ENCODE peak calls at places on chromosomes 2 and 18, in nine cellular contexts. S is heart left ventricle, C is HCT116, M is stomach, L is right lobe of liver, R is A549, A is sigmoid colon, T is tibial nerve, B is esophagus squamous epithelium. X is an unnamed sample.

GRCh38 chr18:49491534-49491856 is 4.5 kb upstream of the C18orf32 start:
- DNase-seq in L (no peak), S (no peak), M (no peak), C (no peak), R (no peak), B (no peak), T (no peak), A (no peak), X (no peak)

GRCh38 chr2:219632758-219633101 is 5.3 kb downstream of the SLC4A3 start:
- DNase-seq in L (peak), T (no peak), R (no peak), M (peak), B (no peak), A (no peak), C (no peak), S (peak), X (no peak)

GRCh38 chr2:158191569-158191968 is 89.9 kb downstream of the UPP2 start:
- DNase-seq in T (no peak), S (peak), B (no peak), C (no peak), A (no peak), M (no peak), L (no peak), R (no peak), X (no peak)

GRCh38 chr18:46452820-46453219 is 204.2 kb downstream of the LOXHD1 start:
- DNase-seq in T (no peak), M (no peak), S (no peak), L (no peak), B (no peak), A (no peak), C (peak), R (no peak), X (no peak)

GRCh38 chr2:41194235-41194634 is 742.3 kb upstream of the SLC8A1 start:
- DNase-seq in C (no peak), T (no peak), R (no peak), B (no peak), S (peak), M (peak), A (no peak), L (peak), X (no peak)

GRCh38 chr18:79780547-79780946 is 17.2 kb upstream of the KCNG2 start:
- DNase-seq in A (peak), B (no peak), R (no peak), T (no peak), C (no peak), M (no peak), L (no peak), S (no peak), X (no peak)

GRCh38 chr2:125424386-125424785 is 1231.6 kb upstream of the GYPC start:
- DNase-seq in L (no peak), T (no peak), R (no peak), A (no peak), B (no peak), M (no peak), C (no peak), S (no peak), X (no peak)

GRCh38 chr18:43398601-43399000 is 121.3 kb upstream of the SYT4 start:
- DNase-seq in S (no peak), R (no peak), T (no peak), C (no peak), M (no peak), L (no peak), A (no peak), B (no peak), X (no peak)

GRCh38 chr2:203535784-203536590 is 886 bp upstream of the RAPH1 start:
- DNase-seq in C (no peak), S (no peak), A (no peak), M (no peak), B (no peak), T (no peak), L (no peak), R (no peak), X (no peak)

GRCh38 chr2:31202041-31202440 is 15.3 kb downstream of the CAPN14 start:
- DNase-seq in B (no peak), A (no peak), L (no peak), C (no peak), M (no peak), R (no peak), S (no peak), T (no peak), X (no peak)

GRCh38 chr2:26187537-26188104 is 14.7 kb downstream of the GAREM2 start:
- DNase-seq in L (no peak), C (no peak), A (no peak), M (no peak), T (no peak), S (no peak), B (no peak), R (no peak), X (no peak)

GRCh38 chr2:8803658-8804379 is 33.6 kb downstream of the KIDINS220 start:
- DNase-seq in C (peak), R (peak), S (peak), M (peak), T (no peak), A (no peak), B (no peak), L (no peak), X (no peak)

GRCh38 chr2:226030369-226031077 is 631.0 kb downstream of the NYAP2 start:
- DNase-seq in A (no peak), M (no peak), R (no peak), C (peak), S (no peak), T (no peak), B (no peak), L (no peak), X (no peak)

GRCh38 chr2:19217203-19217602 is 141.2 kb downstream of the OSR1 start:
- DNase-seq in L (no peak), B (no peak), T (no peak), M (no peak), S (no peak), A (no peak), C (no peak), R (no peak), X (no peak)

DNA sequence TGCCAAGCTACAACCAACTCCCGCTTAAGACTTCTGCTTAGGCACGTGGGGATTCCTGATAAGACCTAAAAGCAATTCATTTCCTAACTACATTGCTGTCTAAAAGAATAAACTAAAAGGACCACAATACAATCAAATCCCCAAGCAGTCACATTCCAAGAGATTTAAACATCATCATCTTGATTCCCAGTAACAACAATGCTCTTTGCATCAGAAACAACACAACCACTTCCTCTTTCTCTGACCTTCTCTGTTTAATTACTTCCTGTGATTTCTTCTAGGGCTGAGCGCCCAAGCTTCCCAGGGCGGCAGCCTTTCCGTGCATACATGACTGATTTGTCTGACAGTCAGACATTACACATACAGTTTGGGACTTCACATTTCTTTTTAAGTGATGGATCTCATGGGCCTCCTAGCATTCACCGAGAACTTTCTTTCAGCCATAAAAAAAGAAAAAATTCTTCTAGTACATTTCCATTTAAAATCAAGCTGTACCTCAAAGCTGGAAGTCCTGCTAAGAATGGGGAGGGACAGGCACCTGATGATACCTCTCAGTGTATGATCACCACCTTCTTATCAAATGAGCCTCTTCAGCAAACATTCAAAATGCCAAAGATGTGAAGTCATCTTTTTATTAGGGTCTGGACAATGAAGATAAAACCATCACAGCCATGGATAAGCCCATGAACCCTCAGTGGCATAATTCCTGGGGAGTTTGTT is 11.5 kb downstream of the SPRED2 start:
- DNase-seq in C (no peak), A (no peak), R (peak), T (no peak), S (peak), M (no peak), B (no peak), L (no peak), X (no peak)
- H3K4me3 ChIP-seq in C (no peak), A (no peak), R (no peak), T (no peak), S (no peak), M (no peak), B (no peak), L (no peak), X (no peak)

GRCh38 chr2:233058717-233059546 is 1.2 kb upstream of the INPP5D start:
- DNase-seq in A (peak), L (peak), R (no peak), T (no peak), B (no peak), S (no peak), M (peak), C (no peak), X (no peak)

GRCh38 chr2:233059547-233059796 is 670 bp upstream of the INPP5D start:
- DNase-seq in C (no peak), T (no peak), R (no peak), S (no peak), M (no peak), B (no peak), L (no peak), A (peak), X (no peak)

GRCh38 chr2:233060500-233061006 is 411 bp downstream of the INPP5D start:
- DNase-seq in M (peak), R (no peak), A (no peak), C (no peak), B (no peak), T (no peak), S (no peak), L (no peak), X (no peak)

GRCh38 chr2:233061007-233061590 is 957 bp downstream of the INPP5D start:
- DNase-seq in M (peak), C (no peak), R (no peak), T (no peak), S (no peak), L (peak), A (peak), B (no peak), X (no peak)

GRCh38 chr2:233059797-233060499 is at the start of gene INPP5D:
- DNase-seq in M (peak), B (no peak), C (no peak), R (no peak), T (no peak), L (peak), S (peak), A (peak), X (no peak)
- TF ChIP-seq POLR2A in M (no peak), B (peak), C (no peak), R (no peak), T (peak), L (peak), S (peak), A (no peak), X (no peak)

GRCh38 chr2:195500878-195501277 is 156.1 kb upstream of the SLC39A10 start:
- DNase-seq in B (no peak), T (no peak), R (no peak), A (no peak), M (no peak), S (no peak), C (no peak), L (no peak), X (no peak)
- TF ChIP-seq CTCF in B (no peak), T (no peak), R (no peak), A (no peak), M (no peak), S (no peak), C (no peak), L (no peak), X (no peak)

GRCh38 chr2:104769096-104769495 is 84.8 kb upstream of the POU3F3 start:
- DNase-seq in L (no peak), S (no peak), R (no peak), C (no peak), A (no peak), B (no peak), T (no peak), M (no peak), X (no peak)

GRCh38 chr2:104768694-104769093 is 85.2 kb upstream of the POU3F3 start:
- DNase-seq in S (no peak), L (no peak), B (no peak), R (no peak), A (no peak), T (no peak), C (no peak), M (no peak), X (no peak)

GRCh38 chr2:104766683-104767082 is 87.2 kb upstream of the POU3F3 start:
- DNase-seq in T (no peak), A (no peak), B (no peak), C (no peak), M (no peak), S (no peak), R (no peak), L (no peak), X (no peak)
- H3K4me3 ChIP-seq in T (no peak), A (no peak), B (no peak), C (no peak), M (no peak), S (no peak), R (no peak), L (no peak), X (no peak)

GRCh38 chr2:64989126-64989981 is at the start of gene SLC1A4:
- DNase-seq in C (peak), B (peak), A (peak), L (peak), S (peak), T (peak), M (peak), R (peak), X (peak)

GRCh38 chr2:64987963-64988419 is 1.2 kb upstream of the SLC1A4 start:
- DNase-seq in L (no peak), T (no peak), B (no peak), R (no peak), S (no peak), M (no peak), C (no peak), A (no peak), X (no peak)

GRCh38 chr2:64989982-64990614 is 899 bp downstream of the SLC1A4 start:
- DNase-seq in T (peak), M (peak), B (no peak), A (no peak), R (no peak), S (peak), C (no peak), L (no peak), X (peak)

GRCh38 chr2:64987001-64987962 is 1.9 kb upstream of the SLC1A4 start:
- DNase-seq in L (no peak), R (no peak), T (no peak), B (no peak), C (no peak), A (no peak), S (no peak), M (no peak), X (no peak)

DNA sequence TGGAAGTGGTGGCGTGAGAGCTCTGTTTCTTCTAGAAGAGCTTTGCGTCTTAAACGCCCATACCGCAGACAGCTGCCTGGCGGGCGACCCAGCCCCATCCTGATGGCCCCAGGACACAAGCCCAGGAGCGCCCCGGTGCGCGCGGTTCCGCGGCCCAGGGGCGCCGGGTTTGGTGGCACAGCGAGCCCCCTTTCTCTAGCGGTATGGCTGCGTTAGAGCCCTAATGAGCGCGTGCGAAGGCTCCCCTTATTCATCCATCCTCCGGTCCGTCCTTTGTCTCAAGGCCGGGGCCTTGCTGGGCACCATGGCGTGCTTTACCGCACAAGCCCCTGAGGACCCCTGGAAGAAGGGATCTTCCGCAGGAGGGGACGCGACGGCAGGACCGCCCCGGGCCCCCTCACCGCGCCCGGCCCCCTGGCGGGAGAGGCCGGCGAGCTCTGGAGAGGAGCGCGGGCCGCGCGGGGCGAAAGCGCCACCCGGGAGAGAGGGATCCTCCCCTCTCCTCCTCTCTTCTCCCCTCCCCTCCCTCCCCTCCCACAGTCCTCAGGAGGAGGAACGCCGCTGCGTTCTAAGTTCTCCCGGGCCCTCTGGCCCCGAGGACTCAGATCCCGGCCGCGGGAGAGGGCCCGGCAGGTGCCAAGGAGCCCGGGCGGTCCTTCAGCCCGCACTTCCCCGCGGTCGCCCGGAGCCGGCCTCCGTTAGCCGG is 626 bp upstream of the SLC1A4 start:
- DNase-seq in T (peak), M (peak), L (peak), B (peak), R (peak), C (peak), S (peak), A (peak), X (peak)
- TF ChIP-seq POLR2A in T (no peak), M (no peak), L (peak), B (peak), R (peak), C (no peak), S (peak), A (peak), X (peak)

DNA sequence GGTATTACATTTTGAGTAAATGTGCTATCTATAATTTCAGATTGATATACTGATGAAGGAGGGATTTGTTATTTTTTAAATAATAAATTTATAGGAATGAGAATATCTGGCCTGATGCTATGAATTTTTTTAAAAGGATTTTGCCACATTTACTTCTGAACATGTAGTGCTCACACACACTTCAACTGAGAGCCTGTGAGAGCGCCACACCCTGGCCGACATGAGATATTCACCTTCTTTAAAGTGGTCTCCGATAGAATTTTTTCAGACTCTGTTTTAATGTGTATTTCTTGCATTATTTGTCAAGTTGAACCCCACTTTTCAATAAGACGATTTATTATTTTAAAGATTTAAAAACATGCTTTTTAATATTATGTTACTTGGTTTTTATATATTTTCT is 813.3 kb downstream of the DCC start:
- DNase-seq in T (no peak), A (no peak), C (no peak), R (peak), B (no peak), L (no peak), S (no peak), M (no peak), X (no peak)
- TF ChIP-seq CTCF in T (no peak), A (no peak), C (peak), R (peak), B (no peak), L (no peak), S (no peak), M (no peak), X (no peak)

DNA sequence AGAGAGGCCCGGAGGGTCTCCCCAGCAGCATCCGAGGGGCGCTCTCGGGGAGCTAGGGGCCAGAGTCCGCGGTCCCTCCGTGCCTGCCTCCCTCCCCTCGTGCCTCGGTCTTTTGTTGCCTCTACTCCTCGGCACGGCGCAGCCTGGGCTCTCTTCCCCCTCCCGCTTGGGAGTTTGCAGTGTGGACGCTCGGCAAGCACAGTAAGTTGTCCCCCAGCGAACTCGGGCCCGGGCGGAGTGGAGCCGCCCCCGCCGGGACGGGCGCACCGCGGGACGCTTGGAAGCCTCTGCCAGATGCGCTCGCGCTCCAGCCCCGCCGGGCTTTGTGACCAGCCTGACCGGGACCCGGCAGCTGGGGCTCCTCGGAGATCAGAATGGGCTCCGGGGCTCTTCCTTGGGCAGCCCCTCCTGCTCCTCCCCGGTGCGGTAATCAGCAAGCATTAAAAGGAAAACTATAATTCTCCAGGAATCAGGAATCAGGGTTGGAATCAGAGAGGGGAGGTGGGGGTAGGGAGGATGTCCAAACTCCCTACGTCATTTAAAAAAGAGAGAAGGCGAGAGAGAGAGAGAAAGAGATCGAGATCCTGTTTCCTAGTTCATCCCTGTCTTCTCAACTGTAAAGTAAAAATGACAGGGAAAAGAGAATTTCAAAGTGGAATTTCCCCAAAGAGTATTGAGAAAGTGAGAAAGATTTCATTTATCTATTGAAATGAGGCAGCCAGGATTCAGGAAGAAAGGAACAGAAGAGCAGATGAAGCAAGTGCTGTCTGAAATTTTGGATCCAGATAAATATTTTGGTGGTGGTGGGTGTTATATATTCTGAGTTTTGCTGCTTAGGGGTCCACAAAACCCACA is 791 bp upstream of the TMEM200C start:
- DNase-seq in A (peak), R (no peak), T (no peak), M (no peak), L (peak), S (peak), B (no peak), C (no peak), X (peak)
- H3K4me3 ChIP-seq in A (peak), R (peak), T (peak), M (peak), L (peak), S (peak), B (peak), C (no peak), X (peak)